ENCODE peak calls at places on chromosomes 13 and 19, in six cellular contexts. W is neuronal stem cell, H is H9, C is IMR-90, R is mesenchymal stem cell, X is H1. A is an unnamed sample.

GRCh38 chr13:44930907-44931676 is 58.2 kb downstream of the NUFIP1 start:
- DNase-seq in X (no peak), C (no peak), H (no peak), R (peak), W (no peak), A (peak)

GRCh38 chr13:105365831-105366230 is 1169.6 kb downstream of the EFNB2 start:
- DNase-seq in X (no peak), C (no peak), R (no peak), H (no peak), W (no peak), A (no peak)

GRCh38 chr13:108033800-108034707 is 181.3 kb downstream of the LIG4 start:
- DNase-seq in C (no peak), R (peak), W (no peak), X (no peak), H (no peak), A (no peak)

GRCh38 chr13:104011505-104012270 is 945.5 kb upstream of the SLC10A2 start:
- DNase-seq in C (no peak), H (peak), X (no peak), W (peak), R (peak), A (peak)

GRCh38 chr19:42255766-42256750 is 1.1 kb upstream of the ERF start:
- DNase-seq in H (peak), W (peak), C (peak), R (peak), X (no peak), A (peak)

GRCh38 chr13:99949657-99950413 is 21.7 kb downstream of the ZIC5 start:
- DNase-seq in R (no peak), C (no peak), X (no peak), W (no peak), H (no peak), A (no peak)

GRCh38 chr19:2770055-2771013 is 12.7 kb downstream of the SGTA start:
- DNase-seq in C (peak), X (no peak), R (no peak), W (no peak), H (no peak), A (no peak)

GRCh38 chr19:4390017-4390861 is 10.1 kb downstream of the SH3GL1 start:
- DNase-seq in H (peak), R (peak), X (peak), W (no peak), C (peak), A (peak)

GRCh38 chr19:3366761-3367571 is 583 bp downstream of the NFIC start:
- DNase-seq in X (no peak), H (no peak), W (no peak), C (no peak), R (peak), A (peak)

GRCh38 chr19:35612224-35612558 is 344 bp upstream of the HAUS5 start:
- DNase-seq in R (no peak), X (no peak), W (peak), C (no peak), H (no peak), A (no peak)

GRCh38 chr19:35612559-35613321 is at the start of gene HAUS5:
- DNase-seq in H (peak), X (peak), W (peak), C (peak), R (peak), A (peak)

GRCh38 chr19:35615036-35615435 is 2.5 kb downstream of the HAUS5 start:
- DNase-seq in X (no peak), H (no peak), C (no peak), W (no peak), R (no peak), A (no peak)

GRCh38 chr19:35609881-35610353 is 2.6 kb upstream of the HAUS5 start:
- DNase-seq in X (no peak), R (no peak), W (no peak), C (no peak), H (no peak), A (no peak)

DNA sequence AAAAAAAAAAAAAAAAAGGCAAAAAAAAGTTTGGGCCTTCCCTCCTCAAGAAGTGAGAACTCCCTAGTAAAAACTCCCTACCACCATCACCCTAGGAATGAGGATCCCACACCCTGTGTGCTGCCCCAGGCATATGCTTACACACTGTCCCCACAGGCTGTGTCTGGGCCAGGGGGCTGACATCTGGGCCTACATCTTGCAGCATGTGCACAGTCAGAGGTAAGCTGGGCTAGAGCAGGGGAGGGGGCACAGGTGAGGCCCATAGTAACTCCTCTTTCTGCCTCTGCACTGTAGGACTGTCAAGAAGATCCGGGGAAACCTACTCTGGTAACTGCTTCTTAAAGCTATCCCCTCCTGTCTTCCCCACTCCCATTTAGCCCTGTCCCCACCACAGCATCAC is 1.0 kb downstream of the HAUS5 start:
- DNase-seq in H (no peak), R (no peak), X (no peak), C (no peak), W (no peak), A (no peak)
- H4K8ac ChIP-seq in H (no peak), R (no peak), X (no peak), C (no peak), W (no peak), A (no peak)

DNA sequence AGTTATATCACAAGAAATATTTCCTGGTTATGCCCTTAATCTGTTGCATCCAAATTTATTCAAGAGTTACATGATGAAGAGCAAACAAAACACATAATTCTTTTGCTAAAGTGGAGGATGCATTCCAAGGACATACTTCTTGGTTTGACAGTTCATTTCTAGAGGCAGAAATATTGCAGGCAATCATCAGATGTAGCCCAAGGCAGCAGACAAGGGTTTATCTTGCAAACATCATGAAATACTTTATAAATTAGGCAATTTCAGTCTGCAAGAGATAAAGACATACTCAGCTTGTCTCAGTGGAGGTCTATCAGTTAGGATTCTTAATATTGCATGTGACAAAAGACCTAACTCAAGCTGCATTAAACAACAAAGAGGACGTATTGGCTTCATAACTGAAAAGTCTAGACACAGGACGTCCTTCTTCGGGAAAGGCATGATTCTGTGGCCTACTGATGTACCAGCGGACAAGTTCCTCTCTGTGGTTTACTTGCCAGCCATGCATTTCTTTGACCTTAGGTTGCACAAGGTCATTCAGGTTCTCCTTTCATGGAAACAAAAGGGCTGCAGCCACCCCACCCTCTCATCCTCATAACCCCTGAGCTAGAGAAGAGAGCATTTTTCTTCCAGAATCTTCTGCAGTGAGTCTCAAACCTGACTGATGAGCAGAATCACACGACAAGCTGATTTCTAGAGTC is 204.0 kb downstream of the KATNAL1 start:
- DNase-seq in H (no peak), C (no peak), X (no peak), R (no peak), W (no peak), A (no peak)
- H4K8ac ChIP-seq in H (no peak), C (no peak), X (no peak), R (no peak), W (no peak), A (no peak)

GRCh38 chr19:23832717-23833327 is 74.1 kb upstream of the ZNF681 start:
- DNase-seq in X (no peak), C (no peak), R (no peak), H (no peak), W (no peak), A (no peak)
- H4K8ac ChIP-seq in X (no peak), C (no peak), R (no peak), H (no peak), W (no peak), A (no peak)

DNA sequence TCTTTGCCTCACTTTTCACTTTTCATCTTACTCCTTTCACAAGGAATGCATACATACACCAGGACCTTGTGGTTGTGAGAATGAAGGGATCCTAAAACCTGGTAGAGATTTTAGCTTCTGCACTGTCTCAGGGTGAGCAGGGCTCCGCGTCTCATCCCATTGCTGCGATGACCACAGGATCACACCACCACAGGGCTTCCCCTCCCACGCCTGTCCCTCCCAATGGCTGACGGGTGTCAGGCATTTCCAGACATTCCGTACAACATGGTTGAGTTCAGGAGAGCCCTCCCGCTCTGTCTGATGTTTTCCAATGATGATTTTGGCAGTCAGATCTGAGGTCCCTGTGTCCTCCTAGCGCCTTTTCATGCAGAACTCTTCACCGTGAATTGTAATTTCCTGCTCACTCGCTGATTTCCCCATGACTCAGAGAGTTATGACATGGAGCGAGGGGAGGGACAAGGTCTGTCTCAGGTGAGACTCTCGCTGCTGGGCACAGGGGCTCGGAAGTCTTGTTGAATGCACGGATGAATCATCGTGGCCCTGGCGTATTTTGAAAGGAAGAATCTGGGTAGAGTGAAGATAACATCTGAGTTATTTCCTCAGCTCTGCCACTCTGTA is 102.8 kb downstream of the TEX29 start:
- DNase-seq in X (no peak), W (no peak), C (no peak), R (no peak), H (no peak), A (peak)
- H4K8ac ChIP-seq in X (no peak), W (no peak), C (no peak), R (no peak), H (no peak), A (no peak)

GRCh38 chr19:33520048-33520643 is 1.4 kb downstream of the PEPD start:
- DNase-seq in C (no peak), R (no peak), H (no peak), W (no peak), X (no peak), A (no peak)

GRCh38 chr19:33520844-33521479 is 629 bp downstream of the PEPD start:
- DNase-seq in W (no peak), H (no peak), R (peak), X (no peak), C (no peak), A (peak)

GRCh38 chr19:33519416-33519815 is 2.2 kb downstream of the PEPD start:
- DNase-seq in W (no peak), H (no peak), C (no peak), X (no peak), R (no peak), A (no peak)

GRCh38 chr19:33522371-33522662 is 726 bp upstream of the PEPD start:
- DNase-seq in C (no peak), W (no peak), R (no peak), H (no peak), X (no peak), A (no peak)

GRCh38 chr19:33521480-33522370 is at the start of gene PEPD:
- DNase-seq in X (peak), R (peak), C (peak), H (peak), W (peak), A (peak)
- H4K8ac ChIP-seq in X (peak), R (peak), C (peak), H (no peak), W (peak), A (no peak)

DNA sequence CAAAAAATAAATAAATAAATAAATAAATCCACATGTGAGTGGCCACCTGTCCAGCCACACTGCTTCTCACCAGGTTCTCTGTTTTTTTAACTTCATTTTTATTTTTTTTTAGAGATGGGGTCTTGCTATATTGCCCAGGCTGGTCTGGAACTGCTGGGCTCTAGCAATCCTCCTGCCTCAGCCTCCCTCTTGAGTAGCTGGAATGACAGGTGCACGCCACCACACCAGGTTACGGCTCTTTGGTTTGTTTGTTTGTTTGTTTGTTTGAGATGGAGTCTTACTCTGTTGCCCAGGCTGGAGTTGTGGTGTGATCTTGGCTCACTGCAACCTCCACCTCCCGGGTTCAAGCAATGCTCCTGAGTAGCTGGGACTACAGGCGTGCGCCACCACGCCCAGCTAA is 94.5 kb upstream of the CACNA1A start:
- DNase-seq in H (no peak), W (no peak), C (no peak), X (no peak), R (no peak), A (no peak)
- H4K8ac ChIP-seq in H (no peak), W (no peak), C (no peak), X (no peak), R (no peak), A (no peak)

DNA sequence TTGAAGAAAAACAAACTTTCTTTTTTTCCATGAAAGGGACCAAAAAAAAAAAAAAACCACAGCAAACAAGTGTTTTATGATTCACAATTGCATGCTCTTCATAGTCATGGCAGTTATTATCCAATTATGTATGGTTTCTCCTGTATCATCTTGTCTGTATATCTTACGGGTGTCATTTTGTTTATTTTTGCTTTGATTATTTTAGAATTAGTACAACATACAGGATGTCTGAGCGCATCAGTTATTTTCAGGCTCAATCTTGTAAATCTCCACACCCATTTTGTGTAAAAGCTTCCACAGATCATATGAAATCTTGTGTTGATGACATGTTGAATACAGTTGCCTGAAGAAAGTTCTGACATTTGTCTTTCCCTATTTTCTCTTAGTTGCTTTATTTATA is 280.3 kb downstream of the KLF5 start:
- DNase-seq in R (peak), H (no peak), W (no peak), C (no peak), X (no peak), A (no peak)
- H4K8ac ChIP-seq in R (no peak), H (no peak), W (no peak), C (no peak), X (no peak), A (no peak)

GRCh38 chr19:52492991-52493470 is 34.4 kb upstream of the ZNF808 start:
- DNase-seq in R (no peak), H (peak), X (peak), W (peak), C (no peak), A (peak)

GRCh38 chr19:52494518-52494917 is 33.0 kb upstream of the ZNF808 start:
- DNase-seq in H (no peak), W (no peak), R (no peak), C (peak), X (no peak), A (no peak)

DNA sequence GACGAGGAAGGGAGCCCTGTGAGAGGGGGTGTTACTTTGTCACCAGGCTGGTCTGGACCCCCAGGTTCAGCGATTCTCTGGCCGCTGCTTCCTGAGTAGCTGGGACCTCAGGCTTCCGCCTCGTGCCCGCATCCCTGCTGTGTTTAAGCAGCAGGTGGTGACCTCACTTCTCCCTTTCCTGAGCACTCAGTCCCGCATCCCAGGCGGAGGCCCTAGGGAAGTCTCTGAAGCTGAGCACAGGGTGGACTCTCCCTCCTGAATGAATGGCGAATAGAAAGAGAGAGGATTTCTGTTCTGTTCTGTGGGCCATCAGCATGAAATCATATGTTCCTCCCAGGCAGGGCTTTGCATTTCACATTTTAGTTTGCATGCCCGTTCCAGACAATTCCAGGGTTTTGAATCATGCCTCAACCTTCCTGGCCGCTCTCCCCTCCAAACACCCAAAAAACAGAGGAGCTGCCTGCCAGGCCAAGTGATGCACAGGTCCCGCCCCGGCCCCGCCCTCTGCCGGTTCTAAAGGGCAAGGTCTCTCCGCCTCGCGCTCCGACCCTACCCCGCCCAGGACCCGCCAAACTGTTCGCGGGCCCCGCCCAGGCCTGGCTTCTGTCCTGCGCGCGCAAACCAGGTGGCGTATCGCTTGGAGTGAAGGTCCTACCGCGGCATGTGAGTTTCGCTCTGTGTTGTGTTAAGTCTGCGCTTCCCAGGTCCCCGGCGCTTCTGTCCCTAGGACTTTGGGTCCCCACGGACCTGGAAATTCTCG is 35.1 kb upstream of the ZNF808 start:
- DNase-seq in C (no peak), R (no peak), W (peak), H (peak), X (peak), A (peak)
- H4K8ac ChIP-seq in C (no peak), R (no peak), W (no peak), H (no peak), X (no peak), A (no peak)